ENCODE peak calls at places on chromosome 13, in seven cellular contexts. One of them, this sample, is unnamed.

GRCh38 chr13:110559429-110559943 is 2.0 kb downstream of the RAB20 start:
- DNase-seq in hippocampal formation: no peak
- DNase-seq in T-helper 17 cell: no peak
- DNase-seq in cardiac fibroblast: peak
- DNase-seq in stimulated activated CD4-positive, alpha-beta T cell treated with anti-CD3 and anti-CD28 coated beads, Interleukin-2, amount 100 ng/mL, for 48 hours: no peak
- DNase-seq in memory B cell: no peak
- DNase-seq in right cardiac atrium: peak
- DNase-seq in this sample: no peak

GRCh38 chr13:20137875-20138274 is 23.0 kb downstream of the GJA3 start:
- DNase-seq in hippocampal formation: no peak
- DNase-seq in memory B cell: no peak
- DNase-seq in stimulated activated CD4-positive, alpha-beta T cell treated with anti-CD3 and anti-CD28 coated beads, Interleukin-2, amount 100 ng/mL, for 48 hours: no peak
- DNase-seq in right cardiac atrium: no peak
- DNase-seq in cardiac fibroblast: no peak
- DNase-seq in T-helper 17 cell: no peak
- DNase-seq in this sample: no peak

GRCh38 chr13:40125336-40125735 is 469.9 kb downstream of the COG6 start:
- DNase-seq in memory B cell: no peak
- DNase-seq in stimulated activated CD4-positive, alpha-beta T cell treated with anti-CD3 and anti-CD28 coated beads, Interleukin-2, amount 100 ng/mL, for 48 hours: no peak
- DNase-seq in right cardiac atrium: no peak
- DNase-seq in hippocampal formation: no peak
- DNase-seq in cardiac fibroblast: no peak
- DNase-seq in T-helper 17 cell: no peak
- DNase-seq in this sample: no peak

GRCh38 chr13:75492389-75492788 is 10.4 kb upstream of the TBC1D4 start:
- DNase-seq in stimulated activated CD4-positive, alpha-beta T cell treated with anti-CD3 and anti-CD28 coated beads, Interleukin-2, amount 100 ng/mL, for 48 hours: no peak
- DNase-seq in T-helper 17 cell: no peak
- DNase-seq in memory B cell: no peak
- DNase-seq in right cardiac atrium: no peak
- DNase-seq in hippocampal formation: no peak
- DNase-seq in cardiac fibroblast: peak
- DNase-seq in this sample: no peak

GRCh38 chr13:99958402-99959126 is 13.0 kb downstream of the ZIC5 start:
- DNase-seq in cardiac fibroblast: no peak
- DNase-seq in memory B cell: no peak
- DNase-seq in stimulated activated CD4-positive, alpha-beta T cell treated with anti-CD3 and anti-CD28 coated beads, Interleukin-2, amount 100 ng/mL, for 48 hours: no peak
- DNase-seq in T-helper 17 cell: no peak
- DNase-seq in hippocampal formation: no peak
- DNase-seq in right cardiac atrium: no peak
- DNase-seq in this sample: no peak

GRCh38 chr13:92677571-92677970 is 549.0 kb upstream of the GPC6 start:
- DNase-seq in hippocampal formation: no peak
- DNase-seq in T-helper 17 cell: no peak
- DNase-seq in stimulated activated CD4-positive, alpha-beta T cell treated with anti-CD3 and anti-CD28 coated beads, Interleukin-2, amount 100 ng/mL, for 48 hours: no peak
- DNase-seq in right cardiac atrium: peak
- DNase-seq in memory B cell: no peak
- DNase-seq in cardiac fibroblast: no peak
- DNase-seq in this sample: no peak

GRCh38 chr13:112601351-112601750 is 13.4 kb upstream of the TUBGCP3 start:
- DNase-seq in memory B cell: no peak
- DNase-seq in cardiac fibroblast: no peak
- DNase-seq in T-helper 17 cell: no peak
- DNase-seq in right cardiac atrium: no peak
- DNase-seq in hippocampal formation: no peak
- DNase-seq in stimulated activated CD4-positive, alpha-beta T cell treated with anti-CD3 and anti-CD28 coated beads, Interleukin-2, amount 100 ng/mL, for 48 hours: no peak
- DNase-seq in this sample: no peak

GRCh38 chr13:93549326-93549855 is 322.8 kb downstream of the GPC6 start:
- DNase-seq in hippocampal formation: no peak
- DNase-seq in right cardiac atrium: no peak
- DNase-seq in T-helper 17 cell: no peak
- DNase-seq in cardiac fibroblast: no peak
- DNase-seq in stimulated activated CD4-positive, alpha-beta T cell treated with anti-CD3 and anti-CD28 coated beads, Interleukin-2, amount 100 ng/mL, for 48 hours: no peak
- DNase-seq in memory B cell: no peak
- DNase-seq in this sample: no peak

GRCh38 chr13:74287672-74288169 is 153.5 kb upstream of the KLF12 start:
- DNase-seq in cardiac fibroblast: peak
- DNase-seq in right cardiac atrium: peak
- DNase-seq in memory B cell: peak
- DNase-seq in T-helper 17 cell: peak
- DNase-seq in hippocampal formation: peak
- DNase-seq in stimulated activated CD4-positive, alpha-beta T cell treated with anti-CD3 and anti-CD28 coated beads, Interleukin-2, amount 100 ng/mL, for 48 hours: peak
- DNase-seq in this sample: peak

GRCh38 chr13:36531746-36532486 is 99.6 kb downstream of the CCNA1 start:
- DNase-seq in T-helper 17 cell: no peak
- DNase-seq in hippocampal formation: no peak
- DNase-seq in cardiac fibroblast: peak
- DNase-seq in right cardiac atrium: no peak
- DNase-seq in memory B cell: no peak
- DNase-seq in stimulated activated CD4-positive, alpha-beta T cell treated with anti-CD3 and anti-CD28 coated beads, Interleukin-2, amount 100 ng/mL, for 48 hours: no peak
- DNase-seq in this sample: no peak

GRCh38 chr13:41707192-41707858 is 250.0 kb downstream of the RGCC start:
- DNase-seq in cardiac fibroblast: peak
- DNase-seq in stimulated activated CD4-positive, alpha-beta T cell treated with anti-CD3 and anti-CD28 coated beads, Interleukin-2, amount 100 ng/mL, for 48 hours: no peak
- DNase-seq in T-helper 17 cell: no peak
- DNase-seq in memory B cell: no peak
- DNase-seq in hippocampal formation: no peak
- DNase-seq in right cardiac atrium: no peak
- DNase-seq in this sample: no peak

GRCh38 chr13:80577285-80577684 is 236.4 kb upstream of the SPRY2 start:
- DNase-seq in memory B cell: no peak
- DNase-seq in cardiac fibroblast: no peak
- DNase-seq in stimulated activated CD4-positive, alpha-beta T cell treated with anti-CD3 and anti-CD28 coated beads, Interleukin-2, amount 100 ng/mL, for 48 hours: no peak
- DNase-seq in T-helper 17 cell: no peak
- DNase-seq in hippocampal formation: no peak
- DNase-seq in right cardiac atrium: no peak
- DNase-seq in this sample: no peak

GRCh38 chr13:27264181-27264580 is 6.4 kb upstream of the RASL11A start:
- DNase-seq in T-helper 17 cell: no peak
- DNase-seq in memory B cell: no peak
- DNase-seq in hippocampal formation: peak
- DNase-seq in right cardiac atrium: no peak
- DNase-seq in stimulated activated CD4-positive, alpha-beta T cell treated with anti-CD3 and anti-CD28 coated beads, Interleukin-2, amount 100 ng/mL, for 48 hours: no peak
- DNase-seq in cardiac fibroblast: peak
- DNase-seq in this sample: no peak

GRCh38 chr13:28333204-28333900 is 161.6 kb downstream of the FLT1 start:
- DNase-seq in stimulated activated CD4-positive, alpha-beta T cell treated with anti-CD3 and anti-CD28 coated beads, Interleukin-2, amount 100 ng/mL, for 48 hours: no peak
- DNase-seq in right cardiac atrium: no peak
- DNase-seq in hippocampal formation: no peak
- DNase-seq in cardiac fibroblast: peak
- DNase-seq in T-helper 17 cell: no peak
- DNase-seq in memory B cell: no peak
- DNase-seq in this sample: no peak

GRCh38 chr13:37058801-37059135 is 720 bp downstream of the SUPT20H start:
- DNase-seq in cardiac fibroblast: peak
- DNase-seq in T-helper 17 cell: no peak
- DNase-seq in right cardiac atrium: no peak
- DNase-seq in memory B cell: no peak
- DNase-seq in stimulated activated CD4-positive, alpha-beta T cell treated with anti-CD3 and anti-CD28 coated beads, Interleukin-2, amount 100 ng/mL, for 48 hours: peak
- DNase-seq in hippocampal formation: peak
- DNase-seq in this sample: no peak

GRCh38 chr13:71587193-71587592 is 279.8 kb downstream of the DACH1 start:
- DNase-seq in stimulated activated CD4-positive, alpha-beta T cell treated with anti-CD3 and anti-CD28 coated beads, Interleukin-2, amount 100 ng/mL, for 48 hours: no peak
- DNase-seq in memory B cell: no peak
- DNase-seq in cardiac fibroblast: no peak
- DNase-seq in right cardiac atrium: no peak
- DNase-seq in hippocampal formation: no peak
- DNase-seq in T-helper 17 cell: no peak
- DNase-seq in this sample: no peak